ENCODE peak calls at places on chromosomes 11 and 22, in five cellular contexts. E, P, C, D and S are unnamed samples.

GRCh38 chr11:45143494-45143893 is 2.9 kb upstream of the PRDM11 start:
- DNase-seq in C (no peak), E (no peak), P (no peak), D (no peak), S (no peak)

GRCh38 chr11:120904116-120904515 is 119.8 kb upstream of the TBCEL start:
- DNase-seq in C (no peak), E (no peak), D (no peak), P (no peak), S (no peak)

GRCh38 chr11:125433454-125434121 is 62.5 kb downstream of the FEZ1 start:
- DNase-seq in E (peak), C (peak), P (no peak), D (no peak), S (no peak)

GRCh38 chr22:48630848-48631247 is 1196.8 kb downstream of the BRD1 start:
- DNase-seq in E (no peak), D (no peak), C (no peak), P (no peak), S (no peak)

GRCh38 chr22:36086170-36086490 is 57.5 kb upstream of the RBFOX2 start:
- DNase-seq in C (no peak), P (no peak), D (no peak), E (no peak), S (no peak)

GRCh38 chr11:126359431-126360048 is 4.1 kb downstream of the ST3GAL4 start:
- DNase-seq in P (no peak), D (no peak), C (no peak), E (no peak), S (no peak)

GRCh38 chr11:78188809-78189724 is at the start of gene USP35:
- DNase-seq in D (no peak), C (no peak), P (no peak), E (no peak), S (no peak)

GRCh38 chr11:123461164-123461563 is 31.1 kb downstream of the GRAMD1B start:
- DNase-seq in D (no peak), E (no peak), C (no peak), P (no peak), S (no peak)

GRCh38 chr11:62013266-62014157 is 46.1 kb upstream of the FTH1 start:
- DNase-seq in C (no peak), D (no peak), P (no peak), E (no peak), S (no peak)

GRCh38 chr11:70942593-70942992 is 309.8 kb downstream of the SHANK2 start:
- DNase-seq in P (no peak), D (no peak), C (no peak), E (no peak), S (no peak)

GRCh38 chr22:43242627-43243026 is 55.7 kb upstream of the TTLL12 start:
- DNase-seq in E (no peak), C (no peak), D (no peak), P (no peak), S (no peak)

GRCh38 chr11:33449798-33450197 is 192.6 kb downstream of the HIPK3 start:
- DNase-seq in D (no peak), C (no peak), P (no peak), E (no peak), S (no peak)

GRCh38 chr11:28606930-28607329 is 498.7 kb downstream of the METTL15 start:
- DNase-seq in E (no peak), P (no peak), D (no peak), C (no peak), S (no peak)

GRCh38 chr22:50171319-50171964 is 911 bp downstream of the PANX2 start:
- DNase-seq in E (no peak), D (no peak), P (no peak), C (no peak), S (no peak)

GRCh38 chr11:114889464-114890065 is 211.2 kb downstream of the NXPE2 start:
- DNase-seq in C (no peak), D (no peak), P (no peak), E (no peak), S (no peak)

GRCh38 chr11:2459796-2460531 is 15.2 kb downstream of the KCNQ1 start:
- DNase-seq in E (no peak), P (no peak), D (no peak), C (no peak), S (no peak)

GRCh38 chr11:126443120-126443519 is 87.6 kb downstream of the ST3GAL4 start:
- DNase-seq in D (no peak), C (no peak), E (peak), P (no peak), S (peak)

GRCh38 chr11:76918941-76919386 is 58.2 kb downstream of the ACER3 start:
- DNase-seq in E (peak), P (no peak), D (no peak), C (no peak), S (peak)

GRCh38 chr11:100561325-100561724 is 125.8 kb upstream of the ARHGAP42 start:
- DNase-seq in D (no peak), C (no peak), P (no peak), E (no peak), S (no peak)

GRCh38 chr22:24554316-24555159 is at the start of gene GUCD1:
- DNase-seq in E (no peak), D (no peak), C (peak), P (no peak), S (no peak)